ENCODE peak calls at places on chromosomes 7 and 10, in seven cellular contexts. K is esophagus muscularis mucosa; X is CD8-positive, alpha-beta T cell; O is breast epithelium; T is small intestine; J is ovary; P is neural progenitor cell. L is an unnamed sample. For H3K4me1, the result is how much of the 10 kb centered on the place peaks cover.

GRCh38 chr7:88449410-88449809 is 142.7 kb upstream of the STEAP4 start:
- DNase-seq in K (no peak), X (no peak), T (no peak), O (no peak), J (no peak), P (no peak), L (no peak)

GRCh38 chr7:140283472-140283871 is 106.7 kb upstream of the KDM7A start:
- DNase-seq in O (no peak), K (no peak), X (no peak), P (no peak), J (no peak), T (no peak), L (no peak)

GRCh38 chr10:86648706-86649426 is 5.5 kb upstream of the OPN4 start:
- DNase-seq in K (no peak), P (no peak), X (no peak), T (peak), O (no peak), J (peak), L (no peak)

GRCh38 chr10:28186461-28186860 is 116.4 kb downstream of the MPP7 start:
- DNase-seq in O (no peak), K (no peak), T (no peak), X (no peak), P (no peak), J (no peak), L (no peak)

GRCh38 chr7:65840446-65840845 is 32.4 kb upstream of the VKORC1L1 start:
- DNase-seq in K (no peak), O (no peak), T (no peak), X (no peak), J (no peak), P (peak), L (no peak)

GRCh38 chr10:118792501-118792900 is 37.7 kb upstream of the CACUL1 start:
- DNase-seq in J (no peak), K (no peak), X (no peak), O (peak), P (no peak), T (no peak), L (no peak)

GRCh38 chr7:6167587-6168154 is 104.8 kb downstream of the CYTH3 start:
- DNase-seq in O (no peak), T (no peak), K (no peak), P (no peak), J (no peak), X (no peak), L (no peak)

GRCh38 chr10:130171196-130171595 is 35.0 kb downstream of the GLRX3 start:
- DNase-seq in J (no peak), X (no peak), T (peak), K (no peak), P (no peak), O (no peak), L (peak)

GRCh38 chr10:15630353-15630752 is 89.4 kb downstream of the ITGA8 start:
- DNase-seq in O (no peak), X (no peak), P (no peak), J (no peak), T (no peak), K (no peak), L (no peak)

DNA sequence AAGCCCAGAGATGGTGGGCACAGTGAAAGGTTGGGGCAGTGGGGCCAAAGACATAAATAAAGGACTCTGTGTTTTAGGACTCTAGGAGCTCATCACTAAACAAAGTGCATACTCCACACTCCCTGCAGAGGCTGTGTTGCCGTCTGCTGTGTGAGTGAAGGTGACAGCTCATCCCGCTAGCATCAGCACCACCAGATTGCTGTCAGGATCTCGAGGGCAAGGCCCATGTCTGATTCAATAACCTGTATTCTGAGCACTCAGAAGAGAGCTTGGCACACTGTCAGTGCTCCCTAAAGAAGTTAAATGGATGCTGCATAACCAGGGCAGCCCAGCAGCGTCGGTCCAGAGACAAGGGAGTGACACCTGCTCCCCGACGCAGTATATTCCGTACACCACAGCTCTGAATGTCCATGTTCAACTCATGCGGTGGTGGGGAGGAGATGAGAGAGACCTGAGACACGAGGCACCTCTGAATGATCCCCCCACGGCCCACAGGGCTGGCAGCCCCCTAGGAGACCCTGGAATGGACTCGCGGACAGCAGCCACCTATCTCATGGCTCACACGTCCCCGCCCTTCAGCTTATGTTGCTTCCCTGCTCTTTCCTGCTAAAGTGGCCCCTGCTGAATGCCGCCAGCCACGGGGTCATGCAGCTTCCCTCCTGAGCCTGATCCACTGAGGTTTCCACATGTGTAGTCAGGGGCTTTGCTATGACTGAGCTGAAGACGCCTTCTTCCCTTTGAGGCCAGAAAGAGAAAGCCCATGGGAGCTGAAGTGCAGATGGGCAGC is 132.7 kb upstream of the KCNMA1 start:
- DNase-seq in O (no peak), K (peak), J (no peak), X (no peak), T (no peak), P (no peak), L (no peak)
- H3K4me3 ChIP-seq in O (no peak), K (no peak), J (no peak), X (no peak), T (no peak), P (no peak), L (no peak)

DNA sequence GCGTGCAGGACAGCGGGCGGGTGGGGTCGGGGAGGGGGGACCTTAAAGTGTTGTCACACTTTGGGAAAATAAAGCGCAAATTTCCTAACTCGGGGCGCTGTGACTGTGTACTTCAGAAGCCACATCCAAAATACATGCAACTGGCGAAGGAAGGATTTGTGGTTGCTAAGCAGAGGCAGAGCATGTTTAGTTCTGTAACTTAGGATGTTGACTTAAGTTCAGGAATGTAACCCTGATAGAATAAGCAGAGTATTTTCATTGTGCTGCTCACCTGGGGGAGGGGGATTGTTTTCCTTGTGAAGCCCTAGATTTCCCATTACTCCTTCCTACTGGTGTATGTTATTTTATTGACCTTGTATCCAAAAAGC is 494 bp upstream of the FAM53B start:
- DNase-seq in O (peak), T (no peak), X (no peak), J (no peak), K (no peak), P (no peak), L (no peak)
- H3K27ac ChIP-seq in O (peak), T (peak), X (no peak), J (no peak), K (peak), P (no peak), L (peak)

GRCh38 chr7:150970424-150970823 is 7.7 kb downstream of the KCNH2 start:
- DNase-seq in X (no peak), J (no peak), P (no peak), K (no peak), O (no peak), T (no peak), L (no peak)

GRCh38 chr7:150968698-150969482 is 9.2 kb downstream of the KCNH2 start:
- DNase-seq in K (no peak), J (no peak), O (no peak), P (peak), T (no peak), X (no peak), L (no peak)

GRCh38 chr7:150971242-150972048 is 6.7 kb downstream of the KCNH2 start:
- DNase-seq in X (no peak), J (peak), K (no peak), P (peak), O (no peak), T (peak), L (no peak)

GRCh38 chr7:150968056-150968455 is 10.1 kb downstream of the KCNH2 start:
- DNase-seq in P (no peak), K (no peak), J (no peak), X (no peak), O (no peak), T (no peak), L (no peak)

DNA sequence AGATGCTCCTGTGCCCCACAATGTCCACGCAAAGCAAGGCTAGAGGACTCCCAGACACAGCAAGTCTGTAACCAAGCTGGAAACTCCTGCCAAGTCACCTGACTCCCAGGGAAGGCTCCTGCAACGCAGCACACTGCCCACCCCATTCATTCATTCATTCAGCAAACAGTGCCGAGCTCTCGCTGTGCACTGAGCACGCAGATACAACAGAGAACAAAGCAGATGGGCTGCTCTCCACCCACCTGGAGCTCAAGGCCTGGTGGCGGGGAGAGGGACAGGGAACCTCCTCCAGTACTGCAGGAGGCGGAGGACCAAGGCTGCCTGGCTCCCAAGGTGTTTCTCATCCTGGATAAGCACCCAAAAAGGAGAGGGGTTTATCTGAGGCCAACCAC is 8.6 kb downstream of the KCNH2 start:
- DNase-seq in O (no peak), P (no peak), K (no peak), T (no peak), J (no peak), X (no peak), L (no peak)
- H3K4me1 ChIP-seq in O (under half), P (under half), K (half or more), T (under half), J (under half), X (under half), L (under half)

DNA sequence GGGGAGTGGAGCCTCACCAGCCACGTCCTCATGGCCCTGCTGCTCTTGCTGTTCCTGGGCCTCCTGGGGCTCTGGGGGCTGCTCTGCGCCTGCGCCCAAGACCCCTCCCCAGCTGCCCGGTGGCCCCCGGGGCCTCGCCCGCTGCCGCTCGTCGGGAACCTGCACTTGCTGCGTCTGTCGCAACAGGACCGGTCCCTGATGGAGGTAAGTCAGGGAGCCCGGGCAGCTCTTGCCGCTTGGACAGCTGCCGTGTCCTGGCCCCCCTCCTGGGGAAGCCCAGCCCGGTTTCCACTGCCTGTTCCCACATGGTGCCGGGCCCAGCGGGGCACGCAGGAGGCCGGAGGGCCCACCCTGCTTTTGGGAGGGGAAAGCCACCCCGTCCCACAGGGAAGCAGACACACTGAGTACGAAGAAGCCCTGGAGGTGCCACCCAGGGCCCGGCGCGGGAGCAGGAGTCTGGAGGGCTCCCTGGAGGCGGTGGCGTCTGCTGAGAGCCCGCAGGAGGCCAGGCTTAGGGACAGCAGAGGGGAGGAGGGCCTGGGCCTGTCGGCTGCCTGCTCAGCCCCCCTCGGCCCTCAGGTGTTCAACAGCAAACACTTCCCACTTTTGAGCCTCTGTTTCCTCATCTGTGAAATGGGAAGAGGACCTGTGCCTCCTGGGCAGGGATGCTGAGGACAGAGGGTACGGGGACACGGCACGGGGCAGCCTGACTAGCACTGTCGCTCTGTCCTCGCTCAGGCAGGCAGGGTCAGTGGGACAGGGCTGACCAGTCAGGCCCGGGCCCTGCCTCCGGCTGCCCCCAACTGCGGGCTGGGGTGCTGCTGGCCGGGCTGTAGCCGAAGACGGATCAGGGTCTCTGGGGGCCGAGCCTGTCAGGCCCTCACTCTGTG is 446 bp downstream of the CYP2W1 start:
- DNase-seq in K (no peak), P (no peak), J (peak), T (no peak), O (no peak), X (no peak), L (no peak)
- H3K4me3 ChIP-seq in K (no peak), P (no peak), J (no peak), T (no peak), O (no peak), X (no peak), L (no peak)

GRCh38 chr10:33114451-33114944 is 156.5 kb upstream of the ITGB1 start:
- DNase-seq in T (no peak), P (no peak), O (no peak), X (no peak), J (no peak), K (no peak), L (peak)

GRCh38 chr10:33117816-33118215 is 159.8 kb upstream of the ITGB1 start:
- DNase-seq in T (no peak), P (no peak), K (no peak), O (no peak), J (no peak), X (peak), L (peak)

GRCh38 chr10:33113111-33113856 is 155.3 kb upstream of the ITGB1 start:
- DNase-seq in T (no peak), K (no peak), J (no peak), P (no peak), X (no peak), O (no peak), L (no peak)

GRCh38 chr10:33116293-33116697 is 158.3 kb upstream of the ITGB1 start:
- DNase-seq in K (no peak), O (no peak), P (peak), T (no peak), J (peak), X (peak), L (no peak)

GRCh38 chr10:33115720-33116119 is 157.7 kb upstream of the ITGB1 start:
- DNase-seq in O (no peak), P (no peak), X (no peak), K (no peak), J (no peak), T (no peak), L (no peak)
- H3K27ac ChIP-seq in O (no peak), P (no peak), X (no peak), K (no peak), J (no peak), T (no peak), L (peak)

GRCh38 chr10:492896-493295 is 196.6 kb downstream of the DIP2C start:
- DNase-seq in K (no peak), X (no peak), P (no peak), J (no peak), O (no peak), T (no peak), L (no peak)
- H3K4me1 ChIP-seq in K (half or more), X (under half), P (under half), J (under half), O (under half), T (under half), L (under half)

DNA sequence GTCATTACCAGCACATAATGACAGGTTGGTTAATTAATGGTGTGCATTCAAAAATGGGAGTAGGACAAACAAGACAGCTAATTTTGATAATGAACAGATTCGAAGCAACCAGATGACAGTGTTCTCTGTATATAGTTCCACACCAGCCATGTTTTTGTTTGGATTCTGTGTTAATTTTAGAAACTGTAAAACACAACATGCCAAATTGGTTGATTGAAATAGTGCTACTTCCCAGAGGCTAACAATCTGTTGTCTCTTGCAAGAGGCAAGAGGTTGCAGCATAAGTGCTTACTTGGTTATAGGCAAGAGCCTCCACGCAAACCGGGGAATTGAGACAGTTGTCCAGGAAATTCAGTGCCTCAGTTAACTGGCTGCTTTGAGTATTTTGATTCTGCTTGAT is 170.2 kb upstream of the HABP2 start:
- DNase-seq in P (no peak), O (no peak), X (no peak), T (no peak), K (no peak), J (no peak), L (no peak)
- H3K4me3 ChIP-seq in P (no peak), O (peak), X (no peak), T (no peak), K (no peak), J (no peak), L (no peak)

L was measured in CD4-positive, alpha-beta memory T cell.